ENCODE peak calls at places on chromosomes 2 and 18, in eight cellular contexts. L, T, F, E, H, J, B and Q are unnamed samples.

GRCh38 chr18:64765908-64766307 is 617.0 kb upstream of the LINC00305 start:
- DNase-seq in L (no peak), T (no peak), F (no peak), E (no peak), H (no peak), J (no peak), B (no peak), Q (no peak)

GRCh38 chr2:15748736-15749323 is 157.2 kb downstream of the DDX1 start:
- DNase-seq in L (no peak), T (no peak), F (peak), E (no peak), H (peak), J (peak), B (no peak), Q (peak)

GRCh38 chr2:18467727-18468363 is 92.6 kb downstream of the RDH14 start:
- DNase-seq in L (no peak), T (no peak), F (peak), E (no peak), H (no peak), J (no peak), B (peak), Q (no peak)

GRCh38 chr2:107325983-107326786 is 440.2 kb upstream of the ST6GAL2 start:
- DNase-seq in L (peak), T (peak), F (peak), E (no peak), H (no peak), J (no peak), B (no peak), Q (no peak)

GRCh38 chr2:32835148-32835547 is 111.6 kb upstream of the LTBP1 start:
- DNase-seq in L (no peak), T (no peak), F (no peak), E (no peak), H (no peak), J (no peak), B (no peak), Q (no peak)

GRCh38 chr2:143725425-143725824 is 596.2 kb downstream of the ARHGAP15 start:
- DNase-seq in L (no peak), T (no peak), F (no peak), E (no peak), H (no peak), J (no peak), B (no peak), Q (no peak)

GRCh38 chr18:9536354-9537152 is 61.2 kb downstream of the RALBP1 start:
- DNase-seq in L (no peak), T (no peak), F (no peak), E (no peak), H (no peak), J (no peak), B (no peak), Q (no peak)

GRCh38 chr2:29269095-29270090 is 154.2 kb downstream of the CLIP4 start:
- DNase-seq in L (no peak), T (peak), F (no peak), E (no peak), H (no peak), J (peak), B (no peak), Q (no peak)

GRCh38 chr2:115208493-115209164 is 766.2 kb downstream of the DPP10 start:
- DNase-seq in L (no peak), T (no peak), F (no peak), E (no peak), H (no peak), J (no peak), B (no peak), Q (no peak)

GRCh38 chr2:138294451-138294850 is 207.1 kb upstream of the SPOPL start:
- DNase-seq in L (no peak), T (no peak), F (no peak), E (no peak), H (no peak), J (no peak), B (no peak), Q (no peak)

GRCh38 chr2:213627835-213628234 is 343.6 kb downstream of the SPAG16 start:
- DNase-seq in L (no peak), T (no peak), F (no peak), E (no peak), H (no peak), J (no peak), B (no peak), Q (no peak)

GRCh38 chr2:14257801-14258507 is 374.6 kb upstream of the LRATD1 start:
- DNase-seq in L (no peak), T (no peak), F (no peak), E (no peak), H (no peak), J (no peak), B (no peak), Q (no peak)

GRCh38 chr2:14261771-14262170 is 370.7 kb upstream of the LRATD1 start:
- DNase-seq in L (no peak), T (no peak), F (no peak), E (no peak), H (no peak), J (no peak), B (no peak), Q (no peak)

GRCh38 chr2:14263053-14263452 is 369.5 kb upstream of the LRATD1 start:
- DNase-seq in L (no peak), T (no peak), F (no peak), E (no peak), H (no peak), J (no peak), B (no peak), Q (no peak)
- TF ChIP-seq CTCF in L (no peak), T (no peak), F (no peak), E (no peak), H (no peak), J (no peak), B (no peak), Q (no peak)

GRCh38 chr2:168705534-168706470 is 96.6 kb upstream of the NOSTRIN start:
- DNase-seq in L (no peak), T (no peak), F (peak), E (no peak), H (no peak), J (no peak), B (no peak), Q (no peak)
- TF ChIP-seq CTCF in L (no peak), T (no peak), F (peak), E (peak), H (peak), J (no peak), B (peak), Q (no peak)

GRCh38 chr2:3801506-3801905 is 98.1 kb downstream of the DCDC2C start:
- DNase-seq in L (no peak), T (no peak), F (no peak), E (no peak), H (no peak), J (no peak), B (no peak), Q (no peak)

GRCh38 chr2:3806730-3807129 is 103.4 kb downstream of the DCDC2C start:
- DNase-seq in L (no peak), T (no peak), F (no peak), E (no peak), H (no peak), J (no peak), B (no peak), Q (no peak)

GRCh38 chr2:3807853-3808252 is 104.5 kb downstream of the DCDC2C start:
- DNase-seq in L (no peak), T (no peak), F (peak), E (no peak), H (no peak), J (no peak), B (no peak), Q (no peak)

DNA sequence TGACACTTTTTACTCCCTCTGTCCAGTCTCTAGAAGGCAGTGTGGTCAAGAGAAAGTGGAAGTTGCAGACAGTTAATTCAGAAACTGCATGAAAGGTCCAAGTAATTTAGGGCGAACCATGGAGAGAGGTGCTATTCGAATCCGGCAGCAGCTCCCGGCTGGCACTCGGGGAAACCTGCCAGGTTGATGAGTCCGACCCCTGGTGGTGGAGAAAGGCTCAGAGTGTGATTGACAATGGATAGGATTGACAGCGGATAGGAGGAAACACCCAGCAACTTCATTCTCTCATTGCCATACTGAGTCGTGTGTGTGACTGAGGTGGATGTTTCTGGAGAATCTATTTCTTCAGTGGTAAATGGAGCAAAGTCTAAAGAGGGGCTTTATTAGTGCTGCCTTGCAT is 101.7 kb downstream of the DCDC2C start:
- DNase-seq in L (no peak), T (no peak), F (no peak), E (no peak), H (peak), J (no peak), B (no peak), Q (no peak)
- TF ChIP-seq CTCF in L (no peak), T (no peak), F (peak), E (no peak), H (peak), J (no peak), B (no peak), Q (peak)

GRCh38 chr2:226661789-226662545 is 137.7 kb downstream of the IRS1 start:
- DNase-seq in L (no peak), T (no peak), F (peak), E (peak), H (no peak), J (no peak), B (peak), Q (no peak)
- TF ChIP-seq CTCF in L (no peak), T (no peak), F (no peak), E (no peak), H (no peak), J (no peak), B (no peak), Q (no peak)